ENCODE peak calls at places on chromosome 22, in eight cellular contexts. M, U, B, K, X, R, I and Q are unnamed samples.

GRCh38 chr22:16783930-16784354 is 41.3 kb downstream of the XKR3 start:
- DNase-seq in B (no peak), X (peak), U (no peak), M (peak), K (no peak), I (peak), R (no peak), Q (no peak)

GRCh38 chr22:29224859-29225410 is 19.2 kb downstream of the EMID1 start:
- DNase-seq in M (no peak), R (no peak), U (no peak), X (no peak), I (no peak), B (no peak), K (no peak), Q (no peak)

GRCh38 chr22:37063436-37064420 is 12.2 kb downstream of the KCTD17 start:
- DNase-seq in R (no peak), K (peak), X (peak), I (no peak), B (no peak), U (no peak), M (no peak), Q (no peak)

GRCh38 chr22:33850724-33851123 is 69.6 kb downstream of the LARGE1 start:
- DNase-seq in K (no peak), I (no peak), M (peak), U (no peak), R (no peak), B (no peak), X (no peak), Q (no peak)

GRCh38 chr22:44578115-44578457 is 80.1 kb upstream of the RTL6 start:
- DNase-seq in U (no peak), B (no peak), X (no peak), K (no peak), M (no peak), R (no peak), I (no peak), Q (no peak)

GRCh38 chr22:36562261-36562835 is 33.4 kb upstream of the EIF3D start:
- DNase-seq in U (peak), I (peak), X (peak), M (no peak), R (peak), K (no peak), B (peak), Q (peak)

GRCh38 chr22:23215294-23216204 is 35.2 kb downstream of the BCR start:
- DNase-seq in I (no peak), K (no peak), B (peak), U (no peak), M (no peak), R (no peak), X (peak), Q (no peak)

GRCh38 chr22:21587803-21588611 is 20.5 kb downstream of the UBE2L3 start:
- DNase-seq in U (no peak), B (peak), M (no peak), I (peak), X (no peak), K (no peak), R (no peak), Q (peak)

GRCh38 chr22:25110846-25111578 is 88.6 kb upstream of the CRYBB3 start:
- DNase-seq in R (peak), M (peak), U (peak), X (peak), I (peak), B (peak), K (peak), Q (peak)

GRCh38 chr22:18070556-18071306 is 7.1 kb upstream of the PEX26 start:
- DNase-seq in U (no peak), R (no peak), K (peak), X (peak), M (no peak), B (no peak), I (no peak), Q (no peak)

GRCh38 chr22:36612458-36612857 is 83.5 kb upstream of the EIF3D start:
- DNase-seq in R (no peak), K (no peak), X (peak), M (no peak), I (no peak), U (no peak), B (peak), Q (no peak)

GRCh38 chr22:45318558-45319318 is 9.0 kb downstream of the FAM118A start:
- DNase-seq in K (no peak), X (no peak), M (no peak), U (no peak), I (peak), B (peak), R (no peak), Q (peak)

GRCh38 chr22:49392841-49393510 is 434.7 kb downstream of the BRD1 start:
- DNase-seq in K (no peak), M (peak), I (no peak), X (no peak), B (no peak), R (no peak), U (no peak), Q (no peak)

GRCh38 chr22:29780781-29781676 is 13.9 kb downstream of the UQCR10 start:
- DNase-seq in R (peak), B (peak), U (peak), I (peak), X (peak), M (peak), K (no peak), Q (peak)

GRCh38 chr22:24758164-24758799 is 16.2 kb downstream of the PIWIL3 start:
- DNase-seq in U (peak), M (peak), I (peak), K (no peak), X (peak), R (peak), B (peak), Q (peak)

GRCh38 chr22:29517215-29517908 is 36.2 kb downstream of the THOC5 start:
- DNase-seq in K (peak), X (no peak), U (no peak), I (no peak), R (no peak), B (no peak), M (no peak), Q (no peak)

GRCh38 chr22:42553475-42554361 is at the start of gene SERHL2:
- DNase-seq in U (peak), K (peak), R (peak), B (peak), X (peak), M (peak), I (peak), Q (peak)
- TF ChIP-seq CTCF in U (no peak), K (no peak), R (no peak), B (no peak), X (no peak), M (peak), I (no peak), Q (no peak)

GRCh38 chr22:20243176-20243544 is 25.0 kb downstream of the RTN4R start:
- DNase-seq in B (no peak), K (no peak), M (no peak), I (no peak), X (no peak), R (no peak), U (no peak), Q (no peak)
- H3K4me3 ChIP-seq in B (no peak), K (no peak), M (no peak), I (no peak), X (no peak), R (no peak), U (no peak), Q (peak)

GRCh38 chr22:31230155-31230870 is 18.2 kb downstream of the LIMK2 start:
- DNase-seq in U (no peak), K (no peak), I (peak), X (no peak), M (no peak), B (peak), R (peak), Q (peak)
- TF ChIP-seq CTCF in U (no peak), K (no peak), I (no peak), X (no peak), M (no peak), B (no peak), R (no peak), Q (no peak)

GRCh38 chr22:40680819-40681183 is 1.5 kb downstream of the MCHR1 start:
- DNase-seq in R (no peak), M (no peak), K (no peak), I (no peak), B (no peak), X (no peak), U (no peak), Q (no peak)

GRCh38 chr22:40679249-40679963 is at the start of gene MCHR1:
- DNase-seq in R (no peak), I (no peak), X (no peak), M (peak), K (peak), B (no peak), U (no peak), Q (no peak)

GRCh38 chr22:40676644-40677043 is 2.6 kb upstream of the MCHR1 start:
- DNase-seq in B (no peak), I (no peak), M (no peak), K (no peak), U (no peak), R (no peak), X (no peak), Q (no peak)

GRCh38 chr22:40679964-40680818 is 907 bp downstream of the MCHR1 start:
- DNase-seq in U (peak), X (no peak), K (no peak), B (peak), R (no peak), M (peak), I (peak), Q (peak)

GRCh38 chr22:40678493-40679248 is 613 bp upstream of the MCHR1 start:
- DNase-seq in R (no peak), B (no peak), U (no peak), K (peak), M (no peak), I (no peak), X (no peak), Q (no peak)
- H3K4me3 ChIP-seq in R (no peak), B (no peak), U (no peak), K (peak), M (no peak), I (no peak), X (no peak), Q (no peak)

DNA sequence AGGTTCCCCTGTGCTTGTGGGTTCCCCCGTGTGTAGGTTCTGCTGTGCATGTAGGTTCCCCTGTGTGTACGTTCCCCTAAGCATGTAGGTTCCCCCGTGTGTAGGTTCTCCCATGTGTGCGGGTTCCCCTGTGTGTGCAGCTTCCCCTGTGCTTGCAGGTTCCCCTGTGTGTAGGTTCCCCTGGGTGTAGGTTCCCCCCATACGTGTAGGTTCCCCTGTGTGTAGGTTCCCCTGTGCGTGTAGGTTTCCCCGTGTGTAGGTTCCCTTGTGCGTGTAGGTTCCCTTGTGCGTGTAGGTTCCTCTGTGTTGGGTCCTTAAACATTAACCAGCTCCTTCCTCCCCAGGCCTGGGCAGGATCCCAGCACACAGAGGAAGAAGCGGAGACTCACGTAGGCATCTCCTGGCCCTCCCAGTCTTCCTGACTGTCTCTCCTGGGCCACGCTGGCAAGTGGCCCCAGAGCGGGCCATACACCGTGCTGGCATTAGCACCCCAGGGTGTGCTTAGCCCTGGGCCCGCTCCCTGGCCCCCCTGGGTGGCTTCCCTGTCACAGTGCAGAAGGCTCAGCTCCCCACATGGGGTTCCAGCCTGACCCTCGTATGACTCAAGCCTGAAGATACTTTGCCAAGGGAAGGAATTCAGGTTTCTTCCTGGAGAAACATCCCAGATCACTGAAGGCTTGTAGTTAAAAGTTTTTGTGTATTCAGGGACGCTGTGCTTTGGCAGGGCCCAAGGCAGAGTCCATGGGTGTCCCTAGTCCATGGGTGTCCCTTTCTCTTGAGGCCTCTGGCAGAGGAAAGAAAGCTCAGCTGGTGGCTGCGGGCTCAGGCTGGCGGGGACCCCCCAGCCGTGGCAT is 2.7 kb upstream of the GRAMD4 start:
- DNase-seq in X (no peak), R (no peak), K (no peak), M (no peak), I (no peak), B (no peak), U (no peak), Q (peak)
- TF ChIP-seq CTCF in X (no peak), R (no peak), K (no peak), M (no peak), I (no peak), B (no peak), U (no peak), Q (no peak)

GRCh38 chr22:50528682-50529415 is 963 bp downstream of the TYMP start:
- DNase-seq in X (no peak), U (no peak), R (no peak), I (no peak), K (peak), B (no peak), M (no peak), Q (no peak)
- H3K4me3 ChIP-seq in X (no peak), U (no peak), R (no peak), I (peak), K (peak), B (peak), M (no peak), Q (peak)

DNA sequence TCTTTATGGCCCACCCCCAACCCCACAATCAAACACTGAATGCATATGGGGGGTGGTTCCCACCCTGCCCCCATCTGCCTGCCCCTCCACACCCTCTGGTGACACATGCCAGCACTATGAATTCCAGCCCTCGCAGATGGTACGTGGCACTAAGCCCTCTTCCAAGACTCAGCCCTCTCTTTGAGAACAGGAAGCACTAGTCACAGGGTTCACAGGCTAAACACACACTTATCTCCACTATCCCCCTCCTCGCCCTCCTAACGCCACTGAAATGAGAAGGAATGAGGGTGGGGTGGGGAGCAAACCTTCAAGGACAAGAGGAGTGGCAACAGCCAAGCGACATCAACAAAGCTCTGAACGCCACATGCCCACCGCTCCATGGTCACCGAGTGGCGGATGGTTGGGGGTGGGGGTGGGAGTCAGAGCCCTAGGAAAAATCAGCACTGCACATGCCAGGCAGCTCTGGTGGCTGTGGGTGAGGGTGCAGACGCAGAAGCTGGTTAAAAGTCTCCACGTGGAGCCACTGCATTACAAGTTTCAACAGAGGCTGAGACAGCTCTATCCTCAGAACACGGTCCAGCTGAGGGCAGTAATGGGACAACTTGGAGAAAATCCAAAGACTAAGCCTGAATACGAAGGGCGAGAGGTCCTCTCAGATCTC is 33.6 kb downstream of the TMEM184B start:
- DNase-seq in U (peak), X (peak), I (peak), M (no peak), R (peak), B (peak), K (no peak), Q (peak)
- TF ChIP-seq CTCF in U (peak), X (peak), I (peak), M (no peak), R (peak), B (peak), K (no peak), Q (peak)

GRCh38 chr22:48199667-48200066 is 1437.2 kb downstream of the TBC1D22A start:
- DNase-seq in B (no peak), M (no peak), X (no peak), K (no peak), U (no peak), I (no peak), R (no peak), Q (no peak)
- H3K4me3 ChIP-seq in B (no peak), M (no peak), X (no peak), K (no peak), U (no peak), I (no peak), R (no peak), Q (no peak)

DNA sequence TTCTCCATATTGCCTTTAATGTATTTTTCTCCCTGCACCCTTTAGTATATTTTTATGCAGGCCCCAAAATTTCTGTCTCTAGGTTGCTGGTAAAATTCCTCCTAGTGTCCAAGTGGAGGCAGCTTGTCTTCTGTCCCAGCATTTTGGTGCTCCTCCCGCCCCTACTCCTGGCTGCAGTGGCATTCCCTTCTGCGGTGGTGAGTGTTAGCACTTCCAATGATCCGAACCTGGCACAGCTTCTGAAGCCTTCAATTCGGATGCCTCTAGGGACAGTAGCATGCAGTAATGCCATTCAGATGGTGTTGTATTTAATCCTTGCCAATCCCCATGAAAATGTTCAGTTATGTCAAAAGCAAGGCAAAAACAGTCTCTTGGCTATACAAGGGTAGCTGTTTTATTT is 5.9 kb downstream of the YWHAH start:
- DNase-seq in K (no peak), R (no peak), U (no peak), B (no peak), M (no peak), X (no peak), I (no peak), Q (no peak)
- TF ChIP-seq CTCF in K (no peak), R (no peak), U (no peak), B (no peak), M (no peak), X (no peak), I (no peak), Q (no peak)